ENCODE peak calls at places on chromosomes 12 and 14, in ten cellular contexts. One of them, this sample, is unnamed.

GRCh38 chr14:72433511-72433910 is 460.4 kb downstream of the DPF3 start:
- DNase-seq in NCI-H1092: no peak
- DNase-seq in effector CD8-positive, alpha-beta T cell: no peak
- DNase-seq in AG08395: peak
- DNase-seq in iPS-NIHi11: no peak
- DNase-seq in uterus: no peak
- DNase-seq in Caco-2: no peak
- DNase-seq in HEK293T: no peak
- DNase-seq in activated CD4-positive, alpha-beta T cell treated with anti-CD3 and anti-CD28 coated beads, Interleukin-2, amount 50 U/mL, for 1 hour: no peak
- DNase-seq in HuH-7: no peak
- DNase-seq in this sample: no peak

GRCh38 chr14:31307618-31308017 is 100.0 kb upstream of the HECTD1 start:
- DNase-seq in Caco-2: no peak
- DNase-seq in NCI-H1092: no peak
- DNase-seq in activated CD4-positive, alpha-beta T cell treated with anti-CD3 and anti-CD28 coated beads, Interleukin-2, amount 50 U/mL, for 1 hour: no peak
- DNase-seq in iPS-NIHi11: no peak
- DNase-seq in HEK293T: no peak
- DNase-seq in AG08395: no peak
- DNase-seq in uterus: no peak
- DNase-seq in effector CD8-positive, alpha-beta T cell: no peak
- DNase-seq in HuH-7: no peak
- DNase-seq in this sample: no peak

GRCh38 chr14:99821519-99822165 is 28.4 kb downstream of the EML1 start:
- DNase-seq in HEK293T: peak
- DNase-seq in Caco-2: no peak
- DNase-seq in activated CD4-positive, alpha-beta T cell treated with anti-CD3 and anti-CD28 coated beads, Interleukin-2, amount 50 U/mL, for 1 hour: no peak
- DNase-seq in NCI-H1092: peak
- DNase-seq in effector CD8-positive, alpha-beta T cell: no peak
- DNase-seq in uterus: peak
- DNase-seq in AG08395: peak
- DNase-seq in HuH-7: peak
- DNase-seq in iPS-NIHi11: no peak
- DNase-seq in this sample: no peak

GRCh38 chr12:108823804-108824203 is 33.6 kb downstream of the SSH1 start:
- DNase-seq in effector CD8-positive, alpha-beta T cell: no peak
- DNase-seq in uterus: no peak
- DNase-seq in Caco-2: no peak
- DNase-seq in activated CD4-positive, alpha-beta T cell treated with anti-CD3 and anti-CD28 coated beads, Interleukin-2, amount 50 U/mL, for 1 hour: no peak
- DNase-seq in HuH-7: no peak
- DNase-seq in NCI-H1092: no peak
- DNase-seq in AG08395: no peak
- DNase-seq in iPS-NIHi11: no peak
- DNase-seq in HEK293T: peak
- DNase-seq in this sample: no peak

GRCh38 chr14:89921896-89922548 is 32.5 kb downstream of the EFCAB11 start:
- DNase-seq in iPS-NIHi11: no peak
- DNase-seq in HuH-7: no peak
- DNase-seq in NCI-H1092: no peak
- DNase-seq in AG08395: peak
- DNase-seq in activated CD4-positive, alpha-beta T cell treated with anti-CD3 and anti-CD28 coated beads, Interleukin-2, amount 50 U/mL, for 1 hour: no peak
- DNase-seq in uterus: no peak
- DNase-seq in HEK293T: no peak
- DNase-seq in Caco-2: no peak
- DNase-seq in effector CD8-positive, alpha-beta T cell: no peak
- DNase-seq in this sample: no peak

GRCh38 chr12:96985515-96986362 is 78.7 kb downstream of the NEDD1 start:
- DNase-seq in uterus: peak
- DNase-seq in effector CD8-positive, alpha-beta T cell: no peak
- DNase-seq in activated CD4-positive, alpha-beta T cell treated with anti-CD3 and anti-CD28 coated beads, Interleukin-2, amount 50 U/mL, for 1 hour: peak
- DNase-seq in HEK293T: peak
- DNase-seq in iPS-NIHi11: peak
- DNase-seq in NCI-H1092: peak
- DNase-seq in AG08395: peak
- DNase-seq in HuH-7: peak
- DNase-seq in Caco-2: no peak
- DNase-seq in this sample: peak

GRCh38 chr14:103973354-103973753 is 31.0 kb upstream of the RD3L start:
- DNase-seq in NCI-H1092: no peak
- DNase-seq in iPS-NIHi11: no peak
- DNase-seq in Caco-2: no peak
- DNase-seq in activated CD4-positive, alpha-beta T cell treated with anti-CD3 and anti-CD28 coated beads, Interleukin-2, amount 50 U/mL, for 1 hour: no peak
- DNase-seq in effector CD8-positive, alpha-beta T cell: no peak
- DNase-seq in uterus: no peak
- DNase-seq in HEK293T: no peak
- DNase-seq in AG08395: no peak
- DNase-seq in HuH-7: no peak
- DNase-seq in this sample: no peak

GRCh38 chr12:64696065-64696741 is 63.0 kb downstream of the GNS start:
- DNase-seq in HEK293T: peak
- DNase-seq in effector CD8-positive, alpha-beta T cell: no peak
- DNase-seq in NCI-H1092: no peak
- DNase-seq in AG08395: peak
- DNase-seq in iPS-NIHi11: no peak
- DNase-seq in activated CD4-positive, alpha-beta T cell treated with anti-CD3 and anti-CD28 coated beads, Interleukin-2, amount 50 U/mL, for 1 hour: no peak
- DNase-seq in uterus: no peak
- DNase-seq in HuH-7: peak
- DNase-seq in Caco-2: no peak
- DNase-seq in this sample: no peak

GRCh38 chr12:45051490-45052105 is 699 bp upstream of the DBX2 start:
- DNase-seq in uterus: no peak
- DNase-seq in iPS-NIHi11: no peak
- DNase-seq in HuH-7: no peak
- DNase-seq in activated CD4-positive, alpha-beta T cell treated with anti-CD3 and anti-CD28 coated beads, Interleukin-2, amount 50 U/mL, for 1 hour: no peak
- DNase-seq in Caco-2: no peak
- DNase-seq in NCI-H1092: peak
- DNase-seq in effector CD8-positive, alpha-beta T cell: no peak
- DNase-seq in HEK293T: peak
- DNase-seq in AG08395: no peak
- DNase-seq in this sample: no peak

GRCh38 chr12:100904270-100904669 is 109.7 kb downstream of the ANO4 start:
- DNase-seq in HEK293T: no peak
- DNase-seq in iPS-NIHi11: no peak
- DNase-seq in HuH-7: no peak
- DNase-seq in Caco-2: no peak
- DNase-seq in activated CD4-positive, alpha-beta T cell treated with anti-CD3 and anti-CD28 coated beads, Interleukin-2, amount 50 U/mL, for 1 hour: no peak
- DNase-seq in effector CD8-positive, alpha-beta T cell: no peak
- DNase-seq in NCI-H1092: no peak
- DNase-seq in uterus: no peak
- DNase-seq in AG08395: no peak
- DNase-seq in this sample: no peak

GRCh38 chr12:121800694-121801600 is 2.9 kb upstream of the SETD1B start:
- DNase-seq in HEK293T: peak
- DNase-seq in uterus: peak
- DNase-seq in iPS-NIHi11: no peak
- DNase-seq in Caco-2: peak
- DNase-seq in activated CD4-positive, alpha-beta T cell treated with anti-CD3 and anti-CD28 coated beads, Interleukin-2, amount 50 U/mL, for 1 hour: peak
- DNase-seq in HuH-7: no peak
- DNase-seq in AG08395: peak
- DNase-seq in NCI-H1092: no peak
- DNase-seq in effector CD8-positive, alpha-beta T cell: peak
- DNase-seq in this sample: no peak

GRCh38 chr12:30785630-30786029 is 30.9 kb upstream of the CAPRIN2 start:
- DNase-seq in NCI-H1092: no peak
- DNase-seq in effector CD8-positive, alpha-beta T cell: no peak
- DNase-seq in uterus: no peak
- DNase-seq in activated CD4-positive, alpha-beta T cell treated with anti-CD3 and anti-CD28 coated beads, Interleukin-2, amount 50 U/mL, for 1 hour: no peak
- DNase-seq in HuH-7: no peak
- DNase-seq in Caco-2: no peak
- DNase-seq in HEK293T: no peak
- DNase-seq in iPS-NIHi11: no peak
- DNase-seq in AG08395: no peak
- DNase-seq in this sample: no peak

GRCh38 chr14:105447651-105448640 is 26.7 kb upstream of the CRIP2 start:
- DNase-seq in HEK293T: no peak
- DNase-seq in AG08395: no peak
- DNase-seq in activated CD4-positive, alpha-beta T cell treated with anti-CD3 and anti-CD28 coated beads, Interleukin-2, amount 50 U/mL, for 1 hour: no peak
- DNase-seq in effector CD8-positive, alpha-beta T cell: no peak
- DNase-seq in iPS-NIHi11: no peak
- DNase-seq in NCI-H1092: no peak
- DNase-seq in HuH-7: no peak
- DNase-seq in Caco-2: no peak
- DNase-seq in uterus: no peak
- DNase-seq in this sample: no peak

GRCh38 chr12:68482660-68483059 is 128.0 kb upstream of the RAP1B start:
- DNase-seq in Caco-2: no peak
- DNase-seq in HuH-7: no peak
- DNase-seq in AG08395: no peak
- DNase-seq in activated CD4-positive, alpha-beta T cell treated with anti-CD3 and anti-CD28 coated beads, Interleukin-2, amount 50 U/mL, for 1 hour: no peak
- DNase-seq in effector CD8-positive, alpha-beta T cell: no peak
- DNase-seq in HEK293T: no peak
- DNase-seq in uterus: no peak
- DNase-seq in NCI-H1092: no peak
- DNase-seq in iPS-NIHi11: no peak
- DNase-seq in this sample: no peak

GRCh38 chr12:76024942-76025600 is 6.5 kb downstream of the PHLDA1 start:
- DNase-seq in activated CD4-positive, alpha-beta T cell treated with anti-CD3 and anti-CD28 coated beads, Interleukin-2, amount 50 U/mL, for 1 hour: no peak
- DNase-seq in NCI-H1092: no peak
- DNase-seq in AG08395: peak
- DNase-seq in Caco-2: no peak
- DNase-seq in iPS-NIHi11: no peak
- DNase-seq in uterus: no peak
- DNase-seq in effector CD8-positive, alpha-beta T cell: no peak
- DNase-seq in HEK293T: no peak
- DNase-seq in HuH-7: no peak
- DNase-seq in this sample: no peak

GRCh38 chr12:47088021-47088944 is 8.5 kb upstream of the AMIGO2 start:
- DNase-seq in NCI-H1092: peak
- DNase-seq in AG08395: no peak
- DNase-seq in iPS-NIHi11: no peak
- DNase-seq in HuH-7: peak
- DNase-seq in HEK293T: no peak
- DNase-seq in activated CD4-positive, alpha-beta T cell treated with anti-CD3 and anti-CD28 coated beads, Interleukin-2, amount 50 U/mL, for 1 hour: no peak
- DNase-seq in Caco-2: peak
- DNase-seq in uterus: no peak
- DNase-seq in effector CD8-positive, alpha-beta T cell: no peak
- DNase-seq in this sample: no peak

GRCh38 chr14:60102389-60102788 is 10.7 kb downstream of the PCNX4 start:
- DNase-seq in effector CD8-positive, alpha-beta T cell: no peak
- DNase-seq in uterus: no peak
- DNase-seq in activated CD4-positive, alpha-beta T cell treated with anti-CD3 and anti-CD28 coated beads, Interleukin-2, amount 50 U/mL, for 1 hour: no peak
- DNase-seq in HuH-7: no peak
- DNase-seq in iPS-NIHi11: no peak
- DNase-seq in AG08395: peak
- DNase-seq in NCI-H1092: no peak
- DNase-seq in Caco-2: no peak
- DNase-seq in HEK293T: no peak
- DNase-seq in this sample: no peak

GRCh38 chr14:32998433-32998832 is 59.8 kb downstream of the NPAS3 start:
- DNase-seq in HuH-7: no peak
- DNase-seq in AG08395: peak
- DNase-seq in HEK293T: no peak
- DNase-seq in NCI-H1092: no peak
- DNase-seq in uterus: no peak
- DNase-seq in activated CD4-positive, alpha-beta T cell treated with anti-CD3 and anti-CD28 coated beads, Interleukin-2, amount 50 U/mL, for 1 hour: no peak
- DNase-seq in effector CD8-positive, alpha-beta T cell: no peak
- DNase-seq in Caco-2: no peak
- DNase-seq in iPS-NIHi11: peak
- DNase-seq in this sample: no peak